ENCODE peak calls at places on chromosomes 11 and 22, in nine cellular contexts. D, T, A, N, O, X, Y, K and S are unnamed samples.
A peak's percentile ranks its signal among the peaks of the same experiment; 100 is the strongest.

GRCh38 chr11:36945384-36945783 is 347.3 kb upstream of the RAG2 start:
- DNase-seq in K (no peak), D (no peak), X (no peak), O (peak; percentile 17), N (no peak), Y (no peak), T (no peak), A (no peak), S (no peak)

GRCh38 chr11:71248251-71248570 is 4.2 kb downstream of the SHANK2 start:
- DNase-seq in X (no peak), N (no peak), D (no peak), Y (no peak), O (no peak), T (no peak), K (no peak), A (no peak), S (no peak)

GRCh38 chr11:32438883-32439487 is 3.6 kb upstream of the WT1 start:
- DNase-seq in X (no peak), Y (no peak), D (no peak), A (no peak), K (no peak), T (no peak), O (peak; percentile 63), N (peak; percentile 49), S (peak; percentile 18)

GRCh38 chr22:19291218-19291579 is 320 bp downstream of the CLTCL1 start:
- DNase-seq in N (no peak), A (peak; percentile 46), O (peak; percentile 21), K (peak; percentile 28), X (peak; percentile 20), Y (no peak), T (peak; percentile 26), D (no peak), S (peak; percentile 25)

GRCh38 chr22:38570841-38571364 is 920 bp upstream of the DMC1 start:
- DNase-seq in O (peak; percentile 31), A (peak; percentile 48), X (peak; percentile 46), T (peak; percentile 58), N (peak; percentile 29), Y (no peak), D (no peak), K (peak; percentile 48), S (peak; percentile 20)

GRCh38 chr22:20526628-20527355 is 19.4 kb downstream of the MED15 start:
- DNase-seq in K (no peak), T (no peak), Y (no peak), N (no peak), A (no peak), O (peak; percentile 75), X (no peak), D (peak; percentile 83), S (no peak)

GRCh38 chr11:27468643-27469332 is 3.8 kb downstream of the LGR4 start:
- DNase-seq in X (no peak), D (peak; percentile 75), N (no peak), O (no peak), A (no peak), Y (no peak), K (peak; percentile 40), T (no peak), S (no peak)

GRCh38 chr11:37623778-37624177 is 1025.7 kb upstream of the RAG2 start:
- DNase-seq in K (no peak), O (no peak), D (no peak), N (no peak), T (no peak), X (no peak), A (no peak), Y (no peak), S (no peak)

GRCh38 chr11:109914809-109915653 is 178.2 kb upstream of the ZC3H12C start:
- DNase-seq in D (peak; percentile 60), K (no peak), O (peak; percentile 48), X (no peak), N (no peak), A (no peak), T (no peak), Y (no peak), S (no peak)

GRCh38 chr11:78292109-78292803 is 103.5 kb downstream of the USP35 start:
- DNase-seq in K (no peak), N (no peak), Y (no peak), A (no peak), T (no peak), X (no peak), D (no peak), O (no peak), S (no peak)

GRCh38 chr22:43994006-43994405 is 30.1 kb upstream of the PARVB start:
- DNase-seq in A (no peak), O (no peak), N (no peak), Y (no peak), K (no peak), X (no peak), T (no peak), D (no peak), S (no peak)

GRCh38 chr11:30503156-30503555 is 83.0 kb downstream of the MPPED2 start:
- DNase-seq in Y (no peak), D (no peak), X (no peak), T (no peak), K (no peak), O (no peak), A (no peak), N (no peak), S (no peak)
- TF ChIP-seq CTCF in Y (no peak), D (no peak), X (no peak), T (no peak), K (no peak), O (no peak), A (no peak), N (no peak), S (no peak)

DNA sequence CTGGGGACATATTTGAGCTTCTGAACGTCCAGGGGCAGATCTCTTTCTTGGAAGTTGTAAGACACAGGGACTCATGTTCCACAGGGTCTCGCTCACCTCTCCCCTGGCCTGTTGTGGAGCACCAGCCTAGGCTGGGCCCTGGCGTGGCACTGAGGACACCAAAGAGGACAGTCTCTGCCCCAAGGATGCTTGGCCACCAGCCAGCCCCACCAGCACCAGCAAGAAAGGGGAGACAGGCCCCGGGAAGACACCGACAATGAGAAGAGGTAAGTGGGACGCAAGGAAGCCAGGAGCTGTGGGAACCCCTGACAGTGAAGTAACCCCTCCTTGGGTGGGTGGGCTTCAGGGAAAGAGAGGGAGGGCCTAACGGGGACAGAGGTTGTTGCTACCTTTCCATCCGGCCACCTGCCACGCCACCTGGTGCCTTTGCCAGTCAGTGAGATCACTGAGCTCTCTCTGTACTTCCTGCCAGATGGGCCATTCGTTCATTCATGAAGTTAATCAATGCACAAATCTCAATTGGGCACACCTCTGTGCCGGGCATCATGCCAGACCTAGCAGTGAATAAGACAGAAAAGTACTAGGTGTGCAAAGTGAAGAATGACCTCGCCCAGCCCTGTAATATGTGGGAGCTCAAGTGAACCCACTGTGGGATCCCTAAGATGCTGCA is 11.1 kb downstream of the APOL5 start:
- DNase-seq in A (no peak), Y (no peak), O (no peak), N (no peak), D (no peak), K (peak; percentile 72), T (no peak), X (no peak), S (no peak)
- TF ChIP-seq CTCF in A (no peak), Y (no peak), O (no peak), N (no peak), D (no peak), K (no peak), T (no peak), X (no peak), S (no peak)

GRCh38 chr22:37284126-37284806 is 2.0 kb downstream of the CYTH4 start:
- DNase-seq in K (no peak), O (no peak), Y (no peak), D (no peak), N (no peak), X (no peak), A (no peak), T (no peak), S (no peak)

GRCh38 chr22:37284807-37285355 is 2.6 kb downstream of the CYTH4 start:
- DNase-seq in K (peak; percentile 36), D (no peak), O (no peak), Y (no peak), N (peak; percentile 76), T (peak; percentile 38), X (no peak), A (no peak), S (peak; percentile 59)

GRCh38 chr22:37282385-37282677 is at the start of gene CYTH4:
- DNase-seq in T (peak; percentile 26), A (no peak), Y (no peak), O (no peak), D (no peak), X (no peak), K (peak; percentile 55), N (peak; percentile 82), S (peak; percentile 80)

GRCh38 chr22:37281646-37282384 is 493 bp upstream of the CYTH4 start:
- DNase-seq in O (no peak), K (no peak), T (no peak), A (no peak), D (no peak), Y (no peak), N (no peak), X (no peak), S (peak; percentile 9)

DNA sequence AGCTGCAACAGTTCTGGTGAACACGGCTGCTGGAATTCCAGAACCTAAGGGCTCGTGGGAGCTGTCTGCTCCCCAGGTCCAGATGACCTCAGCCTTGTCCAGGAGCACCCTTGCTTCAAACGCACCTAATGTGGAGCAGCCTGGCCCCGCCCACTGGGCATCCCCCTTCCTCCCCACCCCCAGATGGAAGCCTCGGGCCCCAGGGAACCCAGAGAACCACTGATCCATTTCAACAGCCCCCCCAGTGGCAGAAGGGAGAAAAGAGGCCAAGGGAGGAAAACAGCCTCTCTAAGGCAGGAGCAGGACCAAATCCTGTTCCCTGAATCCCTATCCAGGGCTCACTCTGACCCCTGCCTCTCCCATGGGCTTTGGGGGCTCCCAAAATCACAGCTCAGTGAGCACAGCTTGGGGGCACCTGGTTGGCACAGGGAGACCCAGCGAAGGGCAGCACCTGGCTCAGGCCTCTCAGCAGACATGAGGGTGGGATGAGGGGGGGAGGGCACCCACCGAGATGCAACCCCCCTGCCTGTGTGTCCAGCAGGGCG is 1.2 kb downstream of the CYTH4 start:
- DNase-seq in K (peak; percentile 52), T (no peak), Y (no peak), O (no peak), D (no peak), N (no peak), A (no peak), X (no peak), S (no peak)
- TF ChIP-seq CTCF in K (no peak), T (no peak), Y (no peak), O (peak; percentile 43), D (peak; percentile 4), N (peak; percentile 29), A (no peak), X (no peak), S (peak; percentile 48)

GRCh38 chr22:22595001-22595835 is 36.2 kb upstream of the PRAME start:
- DNase-seq in A (no peak), N (no peak), D (no peak), T (no peak), O (no peak), K (no peak), Y (no peak), X (no peak), S (no peak)
- TF ChIP-seq CTCF in A (no peak), N (no peak), D (no peak), T (no peak), O (no peak), K (no peak), Y (no peak), X (no peak), S (no peak)